ENCODE peak calls at places on chromosome 6, in nine cellular contexts. D is cerebellar cortex, Q is psoas muscle, C is activated gamma-delta T cell treated with Interleukin-2 at 50 U/mL for 16 hours, M is T-helper 17 cell, Y is KG1, O is activated T-cell treated with anti-CD3 and anti-CD28 coated beads for 24 hours, V is AG20443, B is endothelial cell. W is an unnamed sample.

GRCh38 chr6:89590133-89590532 is 48.4 kb downstream of the LYRM2 start:
- DNase-seq in V (no peak), D (no peak), B (no peak), M (no peak), O (no peak), Y (no peak), C (no peak), Q (no peak), W (no peak)

GRCh38 chr6:89834884-89835792 is 5.5 kb downstream of the CASP8AP2 start:
- DNase-seq in Y (no peak), O (peak; percentile 20), C (peak; percentile 29), V (no peak), B (no peak), D (no peak), M (peak; percentile 14), Q (no peak), W (no peak)

GRCh38 chr6:52649521-52649920 is 21.4 kb upstream of the TMEM14A start:
- DNase-seq in C (no peak), Y (no peak), Q (no peak), D (no peak), V (no peak), O (no peak), B (no peak), M (no peak), W (no peak)

GRCh38 chr6:100344761-100345160 is 120.0 kb downstream of the SIM1 start:
- DNase-seq in O (no peak), Q (no peak), B (no peak), Y (no peak), D (no peak), M (no peak), C (no peak), V (peak; percentile 40), W (no peak)

GRCh38 chr6:158688860-158689259 is 39.0 kb downstream of the SYTL3 start:
- DNase-seq in O (no peak), D (no peak), Y (no peak), B (no peak), V (no peak), C (no peak), M (no peak), Q (no peak), W (no peak)

GRCh38 chr6:166691741-166692140 is 64.7 kb upstream of the RPS6KA2 start:
- DNase-seq in C (no peak), V (no peak), O (no peak), M (no peak), B (no peak), Y (no peak), D (peak; percentile 10), Q (no peak), W (no peak)

GRCh38 chr6:43054206-43054943 is 724 bp upstream of the CUL7 start:
- DNase-seq in O (no peak), C (no peak), B (no peak), Q (no peak), V (no peak), M (no peak), D (no peak), Y (no peak), W (no peak)

GRCh38 chr6:41441598-41442205 is 104.5 kb upstream of the FOXP4 start:
- DNase-seq in B (no peak), C (no peak), O (no peak), M (no peak), V (no peak), D (no peak), Y (no peak), Q (no peak), W (no peak)

GRCh38 chr6:79570129-79570801 is 33.0 kb upstream of the LCA5 start:
- DNase-seq in Q (no peak), C (no peak), D (peak; percentile 78), O (no peak), M (no peak), B (no peak), Y (no peak), V (peak; percentile 15), W (peak; percentile 50)

GRCh38 chr6:71294121-71294523 is 5.5 kb downstream of the OGFRL1 start:
- DNase-seq in M (no peak), Q (no peak), B (no peak), C (no peak), D (peak; percentile 96), V (peak; percentile 85), Y (no peak), O (no peak), W (no peak)

GRCh38 chr6:44737349-44737748 is 349.8 kb downstream of the CDC5L start:
- DNase-seq in D (no peak), O (no peak), C (no peak), Q (no peak), M (no peak), B (no peak), Y (no peak), V (no peak), W (no peak)

GRCh38 chr6:31521835-31522234 is 6.9 kb upstream of the MCCD1 start:
- DNase-seq in Y (no peak), D (no peak), V (no peak), C (no peak), B (no peak), Q (no peak), M (no peak), O (no peak), W (no peak)

GRCh38 chr6:158639056-158639455 is 5.5 kb downstream of the DYNLT1 start:
- DNase-seq in O (no peak), Q (no peak), B (no peak), M (no peak), V (no peak), C (no peak), Y (no peak), D (no peak), W (no peak)

GRCh38 chr6:170114187-170114945 is 176.5 kb downstream of the DLL1 start:
- DNase-seq in O (no peak), D (no peak), Y (no peak), M (no peak), V (no peak), Q (no peak), B (no peak), C (peak; percentile 0), W (no peak)

GRCh38 chr6:530425-530824 is 126.5 kb downstream of the HUS1B start:
- DNase-seq in D (no peak), Q (no peak), V (no peak), Y (no peak), B (no peak), C (no peak), O (no peak), M (no peak), W (no peak)

GRCh38 chr6:47147175-47147727 is 105.1 kb upstream of the ADGRF1 start:
- DNase-seq in D (no peak), C (no peak), O (no peak), V (no peak), Y (no peak), B (no peak), M (no peak), Q (no peak), W (no peak)

GRCh38 chr6:100880901-100881706 is at the start of gene ASCC3:
- DNase-seq in Y (peak; percentile 66), C (peak; percentile 85), B (peak; percentile 89), D (peak; percentile 87), O (peak; percentile 88), M (peak; percentile 80), Q (peak; percentile 93), V (peak; percentile 97), W (peak; percentile 87)